ENCODE peak calls at places on chromosomes 13 and 19, in eight cellular contexts. H, E, K, G, L, S, M and V are unnamed samples.

GRCh38 chr19:50231821-50232220 is 28.4 kb downstream of the MYH14 start:
- DNase-seq in H (no peak), E (no peak), K (no peak), G (no peak), L (no peak), S (no peak), M (no peak), V (no peak)

GRCh38 chr19:37074111-37074510 is 4.1 kb upstream of the ZNF420 start:
- DNase-seq in H (no peak), E (no peak), K (no peak), G (no peak), L (no peak), S (no peak), M (no peak), V (no peak)

GRCh38 chr19:16200038-16200775 is 2.5 kb downstream of the AP1M1 start:
- DNase-seq in H (no peak), E (no peak), K (no peak), G (no peak), L (no peak), S (no peak), M (peak), V (peak)

GRCh38 chr19:3612330-3612729 is 5.7 kb upstream of the TBXA2R start:
- DNase-seq in H (no peak), E (no peak), K (no peak), G (no peak), L (no peak), S (no peak), M (no peak), V (no peak)

GRCh38 chr13:50012396-50013169 is 2.7 kb upstream of the KCNRG start:
- DNase-seq in H (no peak), E (no peak), K (no peak), G (no peak), L (no peak), S (no peak), M (no peak), V (no peak)

GRCh38 chr19:38617764-38618589 is at the start of gene MAP4K1:
- DNase-seq in H (no peak), E (no peak), K (no peak), G (peak), L (peak), S (peak), M (peak), V (peak)

GRCh38 chr13:52127783-52128702 is 830 bp downstream of the NEK5 start:
- DNase-seq in H (peak), E (peak), K (no peak), G (peak), L (peak), S (peak), M (peak), V (peak)

GRCh38 chr13:24233351-24233901 is 72.9 kb downstream of the SPATA13 start:
- DNase-seq in H (no peak), E (no peak), K (no peak), G (no peak), L (no peak), S (no peak), M (no peak), V (no peak)

GRCh38 chr13:33723365-33723764 is 94.6 kb upstream of the RFC3 start:
- DNase-seq in H (no peak), E (no peak), K (no peak), G (no peak), L (no peak), S (no peak), M (peak), V (no peak)

GRCh38 chr13:76884167-76884566 is 2.0 kb downstream of the KCTD12 start:
- DNase-seq in H (peak), E (no peak), K (peak), G (no peak), L (no peak), S (no peak), M (no peak), V (peak)

GRCh38 chr19:33282036-33282686 is 20.2 kb downstream of the CEBPA start:
- DNase-seq in H (peak), E (no peak), K (no peak), G (no peak), L (no peak), S (no peak), M (peak), V (no peak)

GRCh38 chr13:49569993-49570689 is 15.2 kb downstream of the RCBTB1 start:
- DNase-seq in H (no peak), E (peak), K (no peak), G (no peak), L (no peak), S (no peak), M (no peak), V (no peak)

GRCh38 chr19:50837300-50837699 is 3.9 kb upstream of the KLK15 start:
- DNase-seq in H (no peak), E (no peak), K (no peak), G (no peak), L (peak), S (no peak), M (no peak), V (no peak)

GRCh38 chr19:54172764-54173699 is at the start of gene TMC4:
- DNase-seq in H (no peak), E (peak), K (no peak), G (peak), L (peak), S (no peak), M (no peak), V (peak)

GRCh38 chr13:34153428-34154180 is 335.7 kb downstream of the RFC3 start:
- DNase-seq in H (no peak), E (no peak), K (no peak), G (no peak), L (no peak), S (no peak), M (peak), V (no peak)

GRCh38 chr13:113819341-113819730 is 44.5 kb downstream of the GAS6 start:
- DNase-seq in H (no peak), E (no peak), K (no peak), G (no peak), L (no peak), S (no peak), M (no peak), V (no peak)

GRCh38 chr19:3364501-3364858 is 1.9 kb upstream of the NFIC start:
- DNase-seq in H (no peak), E (no peak), K (no peak), G (no peak), L (no peak), S (no peak), M (no peak), V (no peak)

GRCh38 chr13:81194362-81194761 is 853.4 kb upstream of the SPRY2 start:
- DNase-seq in H (no peak), E (no peak), K (no peak), G (no peak), L (no peak), S (no peak), M (no peak), V (no peak)

GRCh38 chr13:77509221-77509620 is 26.3 kb upstream of the SCEL start:
- DNase-seq in H (no peak), E (no peak), K (no peak), G (no peak), L (no peak), S (no peak), M (peak), V (no peak)

GRCh38 chr13:110907951-110908898 is 6.6 kb downstream of the ANKRD10 start:
- DNase-seq in H (no peak), E (peak), K (no peak), G (no peak), L (no peak), S (no peak), M (no peak), V (no peak)

GRCh38 chr13:108274718-108275117 is 5.2 kb downstream of the TNFSF13B start:
- DNase-seq in H (no peak), E (no peak), K (no peak), G (no peak), L (no peak), S (no peak), M (no peak), V (no peak)

GRCh38 chr13:102141625-102142472 is 260.0 kb downstream of the FGF14 start:
- DNase-seq in H (no peak), E (no peak), K (no peak), G (peak), L (peak), S (no peak), M (peak), V (peak)

GRCh38 chr13:92967923-92968322 is 258.7 kb upstream of the GPC6 start:
- DNase-seq in H (no peak), E (no peak), K (no peak), G (no peak), L (no peak), S (no peak), M (peak), V (no peak)